ENCODE peak calls at places on chromosomes 13 and 19, in ten cellular contexts. One of them, this sample, is unnamed.

GRCh38 chr13:44147222-44147621 is 226.4 kb upstream of the SERP2 start:
- DNase-seq in esophagus squamous epithelium: no peak
- DNase-seq in nephron progenitor cell: no peak
- DNase-seq in cardiac fibroblast: no peak
- DNase-seq in kidney epithelial cell: no peak
- DNase-seq in CD8-positive, alpha-beta T cell: no peak
- DNase-seq in Peyer's patch: no peak
- DNase-seq in tibial artery: no peak
- DNase-seq in A549: no peak
- DNase-seq in heart right ventricle: no peak
- DNase-seq in this sample: no peak

GRCh38 chr13:99436686-99437416 is 64.4 kb upstream of the TM9SF2 start:
- DNase-seq in heart right ventricle: peak
- DNase-seq in cardiac fibroblast: peak
- DNase-seq in Peyer's patch: peak
- DNase-seq in A549: peak
- DNase-seq in tibial artery: peak
- DNase-seq in esophagus squamous epithelium: peak
- DNase-seq in CD8-positive, alpha-beta T cell: peak
- DNase-seq in kidney epithelial cell: peak
- DNase-seq in nephron progenitor cell: peak
- DNase-seq in this sample: peak

GRCh38 chr19:13884726-13885591 is 8.0 kb downstream of the NANOS3 start:
- DNase-seq in esophagus squamous epithelium: no peak
- DNase-seq in A549: no peak
- DNase-seq in tibial artery: no peak
- DNase-seq in cardiac fibroblast: no peak
- DNase-seq in CD8-positive, alpha-beta T cell: no peak
- DNase-seq in Peyer's patch: peak
- DNase-seq in kidney epithelial cell: no peak
- DNase-seq in nephron progenitor cell: no peak
- DNase-seq in heart right ventricle: no peak
- DNase-seq in this sample: no peak

GRCh38 chr13:103656329-103656728 is 590.1 kb upstream of the SLC10A2 start:
- DNase-seq in esophagus squamous epithelium: no peak
- DNase-seq in kidney epithelial cell: no peak
- DNase-seq in nephron progenitor cell: no peak
- DNase-seq in Peyer's patch: no peak
- DNase-seq in A549: no peak
- DNase-seq in tibial artery: no peak
- DNase-seq in CD8-positive, alpha-beta T cell: no peak
- DNase-seq in cardiac fibroblast: no peak
- DNase-seq in heart right ventricle: no peak
- DNase-seq in this sample: no peak

GRCh38 chr19:4597975-4598671 is 38.6 kb upstream of the SEMA6B start:
- DNase-seq in tibial artery: no peak
- DNase-seq in kidney epithelial cell: no peak
- DNase-seq in cardiac fibroblast: peak
- DNase-seq in esophagus squamous epithelium: no peak
- DNase-seq in CD8-positive, alpha-beta T cell: peak
- DNase-seq in A549: peak
- DNase-seq in Peyer's patch: peak
- DNase-seq in heart right ventricle: no peak
- DNase-seq in nephron progenitor cell: peak
- DNase-seq in this sample: peak

GRCh38 chr19:32676895-32677359 is 1.3 kb downstream of the RGS9BP start:
- DNase-seq in A549: no peak
- DNase-seq in CD8-positive, alpha-beta T cell: no peak
- DNase-seq in heart right ventricle: no peak
- DNase-seq in cardiac fibroblast: no peak
- DNase-seq in Peyer's patch: no peak
- DNase-seq in nephron progenitor cell: peak
- DNase-seq in tibial artery: no peak
- DNase-seq in kidney epithelial cell: no peak
- DNase-seq in esophagus squamous epithelium: no peak
- DNase-seq in this sample: no peak

GRCh38 chr13:111541345-111541744 is 220.9 kb downstream of the TEX29 start:
- DNase-seq in CD8-positive, alpha-beta T cell: no peak
- DNase-seq in kidney epithelial cell: no peak
- DNase-seq in esophagus squamous epithelium: no peak
- DNase-seq in tibial artery: no peak
- DNase-seq in cardiac fibroblast: no peak
- DNase-seq in nephron progenitor cell: no peak
- DNase-seq in heart right ventricle: no peak
- DNase-seq in A549: no peak
- DNase-seq in Peyer's patch: no peak
- DNase-seq in this sample: no peak

GRCh38 chr19:6023085-6023682 is 45.2 kb upstream of the RANBP3 start:
- DNase-seq in tibial artery: no peak
- DNase-seq in A549: no peak
- DNase-seq in CD8-positive, alpha-beta T cell: no peak
- DNase-seq in nephron progenitor cell: no peak
- DNase-seq in cardiac fibroblast: peak
- DNase-seq in heart right ventricle: no peak
- DNase-seq in esophagus squamous epithelium: no peak
- DNase-seq in kidney epithelial cell: peak
- DNase-seq in Peyer's patch: peak
- DNase-seq in this sample: peak

GRCh38 chr13:96967248-96967745 is 27.0 kb downstream of the OXGR1 start:
- DNase-seq in esophagus squamous epithelium: no peak
- DNase-seq in tibial artery: no peak
- DNase-seq in heart right ventricle: no peak
- DNase-seq in kidney epithelial cell: no peak
- DNase-seq in CD8-positive, alpha-beta T cell: no peak
- DNase-seq in Peyer's patch: no peak
- DNase-seq in nephron progenitor cell: no peak
- DNase-seq in A549: peak
- DNase-seq in cardiac fibroblast: no peak
- DNase-seq in this sample: no peak

GRCh38 chr13:44331446-44331845 is 42.2 kb upstream of the SERP2 start:
- DNase-seq in heart right ventricle: no peak
- DNase-seq in CD8-positive, alpha-beta T cell: no peak
- DNase-seq in Peyer's patch: no peak
- DNase-seq in cardiac fibroblast: peak
- DNase-seq in esophagus squamous epithelium: no peak
- DNase-seq in tibial artery: no peak
- DNase-seq in nephron progenitor cell: no peak
- DNase-seq in kidney epithelial cell: no peak
- DNase-seq in A549: no peak
- DNase-seq in this sample: peak

GRCh38 chr19:852136-853013 is at the start of gene ELANE:
- DNase-seq in cardiac fibroblast: no peak
- DNase-seq in heart right ventricle: no peak
- DNase-seq in nephron progenitor cell: no peak
- DNase-seq in CD8-positive, alpha-beta T cell: no peak
- DNase-seq in tibial artery: no peak
- DNase-seq in A549: no peak
- DNase-seq in esophagus squamous epithelium: no peak
- DNase-seq in Peyer's patch: no peak
- DNase-seq in kidney epithelial cell: no peak
- DNase-seq in this sample: no peak

GRCh38 chr19:855142-855541 is 3.0 kb downstream of the ELANE start:
- DNase-seq in heart right ventricle: no peak
- DNase-seq in nephron progenitor cell: no peak
- DNase-seq in cardiac fibroblast: no peak
- DNase-seq in esophagus squamous epithelium: no peak
- DNase-seq in CD8-positive, alpha-beta T cell: no peak
- DNase-seq in Peyer's patch: no peak
- DNase-seq in tibial artery: no peak
- DNase-seq in A549: no peak
- DNase-seq in kidney epithelial cell: no peak
- DNase-seq in this sample: no peak

GRCh38 chr19:853014-853553 is 981 bp downstream of the ELANE start:
- DNase-seq in tibial artery: no peak
- DNase-seq in cardiac fibroblast: no peak
- DNase-seq in CD8-positive, alpha-beta T cell: no peak
- DNase-seq in A549: no peak
- DNase-seq in Peyer's patch: no peak
- DNase-seq in kidney epithelial cell: no peak
- DNase-seq in nephron progenitor cell: no peak
- DNase-seq in esophagus squamous epithelium: no peak
- DNase-seq in heart right ventricle: no peak
- DNase-seq in this sample: no peak

GRCh38 chr19:855566-856120 is 3.5 kb downstream of the ELANE start:
- DNase-seq in CD8-positive, alpha-beta T cell: no peak
- DNase-seq in tibial artery: no peak
- DNase-seq in Peyer's patch: no peak
- DNase-seq in nephron progenitor cell: no peak
- DNase-seq in cardiac fibroblast: no peak
- DNase-seq in kidney epithelial cell: no peak
- DNase-seq in heart right ventricle: no peak
- DNase-seq in A549: no peak
- DNase-seq in esophagus squamous epithelium: no peak
- DNase-seq in this sample: no peak

GRCh38 chr19:854549-854948 is 2.4 kb downstream of the ELANE start:
- DNase-seq in Peyer's patch: no peak
- DNase-seq in tibial artery: no peak
- DNase-seq in A549: no peak
- DNase-seq in nephron progenitor cell: no peak
- DNase-seq in esophagus squamous epithelium: no peak
- DNase-seq in heart right ventricle: no peak
- DNase-seq in CD8-positive, alpha-beta T cell: no peak
- DNase-seq in kidney epithelial cell: no peak
- DNase-seq in cardiac fibroblast: no peak
- DNase-seq in this sample: no peak
- TF ChIP-seq CTCF in Peyer's patch: no peak
- TF ChIP-seq CTCF in tibial artery: no peak
- TF ChIP-seq CTCF in A549: no peak
- TF ChIP-seq CTCF in nephron progenitor cell: no peak
- TF ChIP-seq CTCF in esophagus squamous epithelium: no peak
- TF ChIP-seq CTCF in heart right ventricle: no peak
- TF ChIP-seq CTCF in CD8-positive, alpha-beta T cell: no peak
- TF ChIP-seq CTCF in kidney epithelial cell: no peak
- TF ChIP-seq CTCF in cardiac fibroblast: no peak
- TF ChIP-seq CTCF in this sample: no peak

DNA sequence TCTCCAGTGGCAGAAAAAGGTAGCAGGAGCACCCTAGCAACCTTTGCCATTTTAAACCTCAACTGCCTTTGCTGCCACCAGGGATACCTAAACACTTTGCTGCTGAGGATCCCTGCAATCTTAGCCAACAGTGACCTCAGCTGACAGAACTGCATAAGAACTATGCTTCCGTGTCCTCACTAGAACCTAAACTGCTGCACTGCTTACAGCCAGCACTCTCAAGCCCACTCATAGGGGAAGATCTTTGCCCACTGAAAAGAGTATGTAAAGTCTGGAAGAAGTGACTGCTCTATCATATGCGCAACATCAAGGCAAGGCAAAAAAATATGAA is 270.0 kb upstream of the PCDH20 start:
- DNase-seq in kidney epithelial cell: no peak
- DNase-seq in heart right ventricle: no peak
- DNase-seq in nephron progenitor cell: peak
- DNase-seq in Peyer's patch: no peak
- DNase-seq in tibial artery: no peak
- DNase-seq in A549: peak
- DNase-seq in CD8-positive, alpha-beta T cell: no peak
- DNase-seq in cardiac fibroblast: no peak
- DNase-seq in esophagus squamous epithelium: no peak
- DNase-seq in this sample: peak
- TF ChIP-seq CTCF in kidney epithelial cell: peak
- TF ChIP-seq CTCF in heart right ventricle: no peak
- TF ChIP-seq CTCF in nephron progenitor cell: peak
- TF ChIP-seq CTCF in Peyer's patch: peak
- TF ChIP-seq CTCF in tibial artery: no peak
- TF ChIP-seq CTCF in A549: no peak
- TF ChIP-seq CTCF in CD8-positive, alpha-beta T cell: no peak
- TF ChIP-seq CTCF in cardiac fibroblast: no peak
- TF ChIP-seq CTCF in esophagus squamous epithelium: no peak
- TF ChIP-seq CTCF in this sample: no peak

DNA sequence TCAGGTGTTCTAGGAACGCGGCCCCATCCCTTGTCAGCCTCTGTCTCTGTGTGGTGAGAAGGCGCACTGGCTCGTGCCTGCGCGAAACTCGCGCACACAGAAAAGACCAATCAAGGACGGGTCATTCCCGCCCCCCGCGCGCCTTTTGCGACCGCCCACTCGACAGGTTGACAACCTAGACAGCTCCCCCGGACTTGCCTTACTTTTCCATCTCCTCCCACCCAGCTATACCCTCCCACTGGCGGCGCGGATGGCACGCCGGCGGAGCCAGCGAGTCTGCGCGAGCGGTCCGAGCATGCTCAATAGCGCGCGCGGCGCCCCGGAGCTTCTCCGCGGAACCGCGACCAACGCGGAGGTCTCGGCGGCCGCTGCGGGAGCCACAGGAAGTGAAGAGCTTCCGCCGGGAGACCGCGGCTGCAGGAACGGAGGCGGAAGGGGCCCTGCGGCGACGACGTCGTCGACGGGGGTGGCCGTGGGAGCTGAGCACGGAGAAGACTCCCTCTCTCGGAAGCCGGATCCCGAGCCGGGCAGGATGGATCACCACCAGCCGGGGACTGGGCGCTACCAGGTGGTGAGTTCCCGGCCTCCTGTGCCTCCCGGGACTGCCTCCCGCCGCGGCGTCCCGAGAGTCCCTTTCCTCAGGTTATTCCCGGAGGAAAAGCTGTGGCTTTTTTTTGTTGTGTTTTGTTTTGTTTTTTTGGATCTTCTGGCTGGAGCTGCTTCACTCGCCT is at the start of gene NDFIP2:
- DNase-seq in heart right ventricle: peak
- DNase-seq in kidney epithelial cell: peak
- DNase-seq in CD8-positive, alpha-beta T cell: peak
- DNase-seq in A549: peak
- DNase-seq in Peyer's patch: peak
- DNase-seq in nephron progenitor cell: peak
- DNase-seq in esophagus squamous epithelium: peak
- DNase-seq in cardiac fibroblast: peak
- DNase-seq in tibial artery: peak
- DNase-seq in this sample: peak
- TF ChIP-seq CTCF in heart right ventricle: no peak
- TF ChIP-seq CTCF in kidney epithelial cell: no peak
- TF ChIP-seq CTCF in CD8-positive, alpha-beta T cell: no peak
- TF ChIP-seq CTCF in A549: no peak
- TF ChIP-seq CTCF in Peyer's patch: no peak
- TF ChIP-seq CTCF in nephron progenitor cell: no peak
- TF ChIP-seq CTCF in esophagus squamous epithelium: no peak
- TF ChIP-seq CTCF in cardiac fibroblast: no peak
- TF ChIP-seq CTCF in tibial artery: no peak
- TF ChIP-seq CTCF in this sample: no peak

DNA sequence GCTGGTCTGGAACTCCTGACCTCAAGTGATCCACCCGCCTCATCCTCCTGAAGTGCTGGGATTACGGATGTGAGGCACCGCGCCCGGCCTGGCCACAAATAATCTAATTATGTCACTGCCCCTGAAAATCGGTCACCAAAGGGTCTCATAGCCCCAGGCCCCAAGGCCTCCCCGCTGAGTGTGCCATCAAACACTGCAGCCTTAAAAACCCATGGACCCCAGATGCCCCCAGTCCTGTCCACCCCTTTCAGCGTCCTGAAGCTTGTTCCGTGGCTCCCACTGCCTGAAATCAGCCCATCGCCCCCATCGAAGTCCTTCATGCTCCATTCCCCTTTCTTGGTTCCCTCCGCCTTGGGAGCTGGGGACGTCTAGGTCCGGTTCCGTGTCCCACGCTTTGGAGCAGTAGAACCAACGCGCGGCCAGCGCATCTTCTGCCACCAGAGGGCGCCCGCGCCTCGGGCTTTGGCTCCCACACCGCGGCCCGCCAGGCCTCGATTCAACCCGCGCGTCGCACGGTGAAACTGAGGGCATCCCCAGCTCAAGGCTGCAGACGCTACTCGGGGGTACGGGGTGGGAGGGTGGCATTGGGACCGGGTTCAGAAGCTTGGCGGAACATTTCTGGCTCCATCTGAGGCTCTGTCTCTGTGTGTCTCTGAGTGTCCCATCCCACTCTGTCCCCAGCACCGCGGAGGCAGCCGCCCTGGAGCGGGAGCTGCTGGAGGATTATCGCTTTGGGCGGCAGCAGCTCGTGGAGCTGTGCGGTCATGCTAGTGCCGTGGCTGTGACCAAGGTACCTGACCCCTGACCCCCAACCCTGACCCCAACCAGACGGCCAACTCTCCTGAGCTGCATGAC is 3.5 kb downstream of the YJEFN3 start:
- DNase-seq in A549: peak
- DNase-seq in kidney epithelial cell: no peak
- DNase-seq in cardiac fibroblast: peak
- DNase-seq in CD8-positive, alpha-beta T cell: peak
- DNase-seq in esophagus squamous epithelium: no peak
- DNase-seq in nephron progenitor cell: peak
- DNase-seq in Peyer's patch: peak
- DNase-seq in tibial artery: peak
- DNase-seq in heart right ventricle: peak
- DNase-seq in this sample: peak
- TF ChIP-seq CTCF in A549: peak
- TF ChIP-seq CTCF in kidney epithelial cell: peak
- TF ChIP-seq CTCF in cardiac fibroblast: peak
- TF ChIP-seq CTCF in CD8-positive, alpha-beta T cell: peak
- TF ChIP-seq CTCF in esophagus squamous epithelium: peak
- TF ChIP-seq CTCF in nephron progenitor cell: peak
- TF ChIP-seq CTCF in Peyer's patch: peak
- TF ChIP-seq CTCF in tibial artery: peak
- TF ChIP-seq CTCF in heart right ventricle: peak
- TF ChIP-seq CTCF in this sample: peak